ENCODE peak calls at places on chromosomes 13 and 19, in ten cellular contexts. M is GM12865; I is stimulated activated CD4-positive, alpha-beta T cell treated with anti-CD3 and anti-CD28 coated beads, Interleukin-4, amount 100 ng/mL, for 48 hours; G is mucosa of gallbladder; U is NCI-H69; S is iPS-NIHi11; J is RWPE1; V is stimulated activated CD8-positive, alpha-beta memory T cell treated with anti-CD3 and anti-CD28 coated beads, Interleukin-2, amount 100 ng/mL, for 48 hours; X is activated T-cell treated with anti-CD3 and anti-CD28 coated beads, Interleukin-2, amount 50 U/mL, for 72 hours; A is GM13977. Y is an unnamed sample.

GRCh38 chr19:2164020-2164988 is 571 bp downstream of the DOT1L start:
- DNase-seq in S (peak; percentile 53), J (peak; percentile 29), A (no peak), I (no peak), U (peak; percentile 64), M (peak; percentile 39), X (peak; percentile 49), V (no peak), G (peak; percentile 39), Y (no peak)

GRCh38 chr19:6714749-6715555 is 5.5 kb downstream of the C3 start:
- DNase-seq in J (no peak), M (no peak), A (no peak), G (no peak), S (no peak), V (no peak), U (no peak), X (no peak), I (no peak), Y (no peak)

GRCh38 chr13:60074397-60074796 is 89.3 kb downstream of the DIAPH3 start:
- DNase-seq in X (no peak), M (peak; percentile 13), J (no peak), G (no peak), V (no peak), S (no peak), I (no peak), U (no peak), A (no peak), Y (no peak)

GRCh38 chr13:43446126-43446525 is 340.6 kb downstream of the ENOX1 start:
- DNase-seq in V (no peak), X (no peak), G (no peak), A (no peak), U (no peak), I (no peak), J (no peak), M (no peak), S (no peak), Y (no peak)

GRCh38 chr13:97849305-97849704 is 104.2 kb upstream of the IPO5 start:
- DNase-seq in V (no peak), U (peak; percentile 55), S (peak; percentile 55), X (no peak), M (peak; percentile 48), J (peak; percentile 18), A (peak; percentile 19), I (no peak), G (no peak), Y (peak; percentile 51)

GRCh38 chr13:46595136-46595917 is 42.4 kb downstream of the LRCH1 start:
- DNase-seq in U (peak; percentile 34), J (peak; percentile 70), A (no peak), G (no peak), X (no peak), V (no peak), M (peak; percentile 68), I (no peak), S (no peak), Y (no peak)

GRCh38 chr19:3152431-3152780 is 16.6 kb downstream of the GNA15 start:
- DNase-seq in A (no peak), J (no peak), G (no peak), S (no peak), I (no peak), X (no peak), M (no peak), V (no peak), U (no peak), Y (no peak)

GRCh38 chr13:38759390-38759789 is 72.5 kb downstream of the FREM2 start:
- DNase-seq in X (no peak), G (no peak), J (no peak), A (no peak), V (no peak), U (peak; percentile 4), M (no peak), S (no peak), I (no peak), Y (peak; percentile 8)

GRCh38 chr19:10419200-10419645 is 1.1 kb upstream of the PDE4A start:
- DNase-seq in A (no peak), U (peak; percentile 78), I (no peak), J (no peak), G (no peak), M (no peak), S (peak; percentile 17), X (peak; percentile 57), V (no peak), Y (no peak)

GRCh38 chr13:97495678-97496077 is 61.7 kb downstream of the RAP2A start:
- DNase-seq in J (no peak), M (no peak), X (no peak), U (no peak), G (no peak), A (no peak), V (no peak), S (no peak), I (no peak), Y (no peak)

GRCh38 chr19:11924886-11925583 is at the start of gene ZNF700:
- DNase-seq in M (peak; percentile 97), J (peak; percentile 96), S (peak; percentile 92), G (peak; percentile 97), I (peak; percentile 92), U (peak; percentile 97), A (peak; percentile 94), X (peak; percentile 97), V (peak; percentile 91), Y (peak; percentile 99)

GRCh38 chr19:9913237-9914000 is 22.9 kb downstream of the OLFM2 start:
- DNase-seq in M (no peak), I (no peak), G (no peak), J (no peak), V (no peak), A (peak; percentile 59), X (no peak), U (peak; percentile 23), S (peak; percentile 86), Y (no peak)

GRCh38 chr19:15374105-15374651 is 5.4 kb downstream of the AKAP8 start:
- DNase-seq in I (no peak), S (no peak), M (no peak), V (no peak), J (no peak), G (no peak), X (no peak), A (no peak), U (no peak), Y (no peak)

GRCh38 chr13:41562541-41563178 is 105.3 kb downstream of the RGCC start:
- DNase-seq in G (no peak), S (no peak), V (no peak), I (no peak), U (peak; percentile 48), A (no peak), X (no peak), M (no peak), J (no peak), Y (no peak)

GRCh38 chr19:19371056-19371455 is 34.4 kb upstream of the GATAD2A start:
- DNase-seq in I (no peak), V (no peak), J (peak; percentile 18), G (no peak), U (no peak), M (no peak), S (no peak), A (no peak), X (no peak), Y (no peak)

GRCh38 chr13:36098080-36098479 is 33.1 kb downstream of the DCLK1 start:
- DNase-seq in U (no peak), G (no peak), I (no peak), S (no peak), X (no peak), J (no peak), A (no peak), M (no peak), V (no peak), Y (no peak)

GRCh38 chr19:1425902-1426301 is 12.3 kb upstream of the RPS15 start:
- DNase-seq in U (no peak), M (no peak), A (no peak), V (no peak), I (no peak), X (no peak), S (no peak), G (no peak), J (no peak), Y (no peak)

GRCh38 chr13:53499551-53499950 is 470.9 kb downstream of the OLFM4 start:
- DNase-seq in S (no peak), G (no peak), X (no peak), J (no peak), M (no peak), U (peak; percentile 95), A (no peak), V (no peak), I (no peak), Y (peak; percentile 89)

GRCh38 chr13:75316427-75316826 is 165.5 kb downstream of the TBC1D4 start:
- DNase-seq in U (no peak), A (no peak), S (no peak), M (no peak), G (no peak), V (no peak), X (no peak), J (peak; percentile 2), I (no peak), Y (no peak)

GRCh38 chr19:12133069-12133468 is 7.1 kb downstream of the ZNF20 start:
- DNase-seq in U (no peak), X (no peak), G (no peak), I (no peak), M (no peak), J (no peak), A (no peak), S (no peak), V (no peak), Y (no peak)

GRCh38 chr19:48596679-48597465 is 9.7 kb upstream of the SPACA4 start:
- DNase-seq in I (no peak), X (peak; percentile 47), M (peak; percentile 67), U (no peak), J (no peak), A (no peak), G (no peak), V (no peak), S (peak; percentile 6), Y (no peak)

GRCh38 chr13:73754727-73755292 is 379.4 kb downstream of the KLF12 start:
- DNase-seq in V (no peak), M (peak; percentile 56), A (peak; percentile 15), S (peak; percentile 39), G (peak; percentile 31), X (peak; percentile 3), I (no peak), J (peak; percentile 34), U (peak; percentile 68), Y (peak; percentile 66)

GRCh38 chr13:107867701-107868661 is 347.4 kb downstream of the LIG4 start:
- DNase-seq in S (peak; percentile 61), I (no peak), U (peak; percentile 84), J (no peak), A (peak; percentile 45), X (peak; percentile 12), M (no peak), G (peak; percentile 36), V (no peak), Y (peak; percentile 24)

GRCh38 chr19:369256-369655 is 24.7 kb upstream of the MIER2 start:
- DNase-seq in G (no peak), A (no peak), X (no peak), V (no peak), I (no peak), M (no peak), S (no peak), U (no peak), J (no peak), Y (no peak)

GRCh38 chr13:103102482-103102881 is 36.3 kb upstream of the SLC10A2 start:
- DNase-seq in A (no peak), X (no peak), S (no peak), M (no peak), I (no peak), V (no peak), J (no peak), U (no peak), G (no peak), Y (no peak)

Y was measured in NCI-H146.